ENCODE peak calls at places on chromosomes 11 and 22, in six cellular contexts. D is heart left ventricle, X is NCI-H187 treated with DMSO at 0.1 percent for 48 hours, P is coronary artery, T is fibroblast of pulmonary artery, F is type B pancreatic cell. L is an unnamed sample.

GRCh38 chr22:42708393-42708792 is 12.3 kb downstream of the A4GALT start:
- DNase-seq in T (no peak), F (no peak), P (no peak), D (no peak), X (no peak), L (no peak)

GRCh38 chr11:40168461-40168860 is 1291.0 kb downstream of the LRRC4C start:
- DNase-seq in T (no peak), F (no peak), X (no peak), D (no peak), P (no peak), L (peak; percentile 41)

GRCh38 chr22:32830473-32830872 is 29.0 kb downstream of the TIMP3 start:
- DNase-seq in D (peak; percentile 62), F (no peak), P (no peak), T (no peak), X (no peak), L (peak; percentile 45)

GRCh38 chr22:29218758-29219408 is 13.2 kb downstream of the EMID1 start:
- DNase-seq in X (no peak), D (no peak), T (no peak), P (peak; percentile 56), F (no peak), L (no peak)

GRCh38 chr11:27693398-27693797 is 6.9 kb downstream of the BDNF start:
- DNase-seq in T (peak; percentile 60), X (no peak), D (no peak), P (no peak), F (no peak), L (no peak)

GRCh38 chr22:46075764-46076531 is 74.4 kb upstream of the PPARA start:
- DNase-seq in X (no peak), D (no peak), F (no peak), T (no peak), P (peak; percentile 75), L (no peak)

GRCh38 chr22:48722661-48723060 is 1105.0 kb downstream of the BRD1 start:
- DNase-seq in X (no peak), D (no peak), P (no peak), T (no peak), F (no peak), L (no peak)

GRCh38 chr11:125114518-125114917 is 3.1 kb upstream of the TMEM218 start:
- DNase-seq in X (no peak), D (no peak), P (no peak), F (no peak), T (no peak), L (peak; percentile 73)

GRCh38 chr11:2793781-2794418 is 91.7 kb downstream of the CDKN1C start:
- DNase-seq in D (peak; percentile 14), F (no peak), P (peak; percentile 55), T (no peak), X (no peak), L (no peak)

GRCh38 chr11:128862421-128862820 is 4.7 kb downstream of the KCNJ1 start:
- DNase-seq in D (no peak), F (no peak), X (no peak), P (no peak), T (no peak), L (no peak)

GRCh38 chr11:130388607-130389205 is 39.7 kb downstream of the ADAMTS8 start:
- DNase-seq in P (no peak), D (no peak), X (no peak), F (no peak), T (no peak), L (no peak)

GRCh38 chr22:30923168-30923900 is 45.2 kb downstream of the MORC2 start:
- DNase-seq in D (no peak), T (no peak), X (no peak), F (peak; percentile 20), P (no peak), L (no peak)

GRCh38 chr11:118194835-118195627 is 18.6 kb upstream of the SCN2B start:
- DNase-seq in P (peak; percentile 73), X (no peak), T (peak; percentile 76), D (peak; percentile 82), F (no peak), L (peak; percentile 57)

GRCh38 chr22:25077964-25078363 is 121.7 kb upstream of the CRYBB3 start:
- DNase-seq in D (no peak), T (no peak), P (no peak), X (no peak), F (no peak), L (no peak)

GRCh38 chr11:111672949-111673348 is 70.7 kb downstream of the SIK2 start:
- DNase-seq in F (no peak), P (no peak), X (no peak), T (no peak), D (no peak), L (no peak)

GRCh38 chr22:39132871-39133524 is 19.5 kb downstream of the CBX7 start:
- DNase-seq in X (no peak), F (no peak), D (no peak), P (no peak), T (no peak), L (no peak)

GRCh38 chr11:92388380-92388779 is 163.8 kb downstream of the FAT3 start:
- DNase-seq in P (no peak), F (no peak), D (no peak), T (no peak), X (no peak), L (no peak)